ENCODE peak calls at places on chromosomes 5 and 9, in four cellular contexts. R is IMR-90, V is H1, T is mesendoderm. E is an unnamed sample.

GRCh38 chr5:140362875-140363630 is 3.1 kb downstream of the SLC4A9 start:
- DNase-seq in R (peak), V (peak), T (peak), E (peak)

GRCh38 chr5:72041643-72042042 is 65.6 kb upstream of the MAP1B start:
- DNase-seq in R (no peak), V (no peak), T (no peak), E (no peak)

GRCh38 chr5:6780802-6781391 is 67.7 kb downstream of the TENT4A start:
- DNase-seq in R (no peak), V (no peak), T (peak), E (no peak)

GRCh38 chr5:132268698-132269551 is 11.4 kb downstream of the PDLIM4 start:
- DNase-seq in R (peak), V (peak), T (no peak), E (peak)

GRCh38 chr5:137254695-137255094 is 244.4 kb downstream of the SPOCK1 start:
- DNase-seq in R (no peak), V (no peak), T (no peak), E (no peak)

GRCh38 chr9:121498487-121499176 is 1.0 kb downstream of the GGTA1 start:
- DNase-seq in R (peak), V (peak), T (peak), E (peak)

GRCh38 chr9:135126480-135127187 is 39.2 kb downstream of the OLFM1 start:
- DNase-seq in R (no peak), V (no peak), T (peak), E (no peak)

GRCh38 chr5:1010641-1011046 is 2.0 kb downstream of the NKD2 start:
- DNase-seq in R (no peak), V (no peak), T (no peak), E (no peak)

GRCh38 chr5:74974451-74975089 is 77.8 kb downstream of the GCNT4 start:
- DNase-seq in R (no peak), V (no peak), T (no peak), E (no peak)

GRCh38 chr5:114055318-114055788 is 306.5 kb upstream of the KCNN2 start:
- DNase-seq in R (peak), V (peak), T (peak), E (peak)

GRCh38 chr9:114930063-114930812 is at the start of gene TNFSF8:
- DNase-seq in R (no peak), V (no peak), T (no peak), E (no peak)

GRCh38 chr9:69601698-69602097 is 70.5 kb downstream of the APBA1 start:
- DNase-seq in R (no peak), V (no peak), T (no peak), E (no peak)

GRCh38 chr5:92492908-92493307 is 1088.1 kb downstream of the NR2F1-AS1 start:
- DNase-seq in R (no peak), V (no peak), T (no peak), E (no peak)

GRCh38 chr9:16442622-16443021 is 427.8 kb downstream of the BNC2 start:
- DNase-seq in R (peak), V (no peak), T (peak), E (peak)

GRCh38 chr5:134491841-134492442 is 33.5 kb upstream of the JADE2 start:
- DNase-seq in R (no peak), V (no peak), T (no peak), E (no peak)

GRCh38 chr5:60207031-60207430 is 313.5 kb upstream of the PDE4D start:
- DNase-seq in R (no peak), V (no peak), T (no peak), E (no peak)

GRCh38 chr9:90307177-90307833 is 335.3 kb downstream of the DIRAS2 start:
- DNase-seq in R (no peak), V (no peak), T (no peak), E (no peak)

GRCh38 chr5:161660806-161661205 is 24.7 kb upstream of the GABRA6 start:
- DNase-seq in R (no peak), V (no peak), T (no peak), E (peak)

GRCh38 chr9:80691229-80691628 is 998.1 kb downstream of the TLE1 start:
- DNase-seq in R (no peak), V (no peak), T (peak), E (no peak)

GRCh38 chr9:84216151-84216550 is 124.4 kb downstream of the SLC28A3 start:
- DNase-seq in R (peak), V (no peak), T (no peak), E (no peak)

GRCh38 chr9:77011973-77012817 is 7.3 kb upstream of the FOXB2 start:
- DNase-seq in R (peak), V (peak), T (peak), E (peak)

GRCh38 chr9:35771943-35772342 is 17.9 kb upstream of the MSMP start:
- DNase-seq in R (no peak), V (no peak), T (no peak), E (no peak)

GRCh38 chr5:8247485-8247884 is 378.5 kb downstream of the MTRR start:
- DNase-seq in R (peak), V (no peak), T (no peak), E (no peak)

GRCh38 chr5:142143878-142144277 is 35.3 kb downstream of the NDFIP1 start:
- DNase-seq in R (peak), V (no peak), T (peak), E (no peak)

GRCh38 chr9:4829956-4830355 is 37.2 kb downstream of the RCL1 start:
- DNase-seq in R (peak), V (no peak), T (no peak), E (no peak)

GRCh38 chr5:26492835-26493459 is 545.4 kb downstream of the CDH9 start:
- DNase-seq in R (no peak), V (no peak), T (peak), E (no peak)

GRCh38 chr5:59628062-59628828 is 265.3 kb downstream of the PDE4D start:
- DNase-seq in R (no peak), V (no peak), T (no peak), E (no peak)

GRCh38 chr5:16510123-16510522 is 44.5 kb upstream of the ZNF622 start:
- DNase-seq in R (no peak), V (no peak), T (no peak), E (no peak)

GRCh38 chr9:99826579-99826978 is 4.9 kb downstream of the NR4A3 start:
- DNase-seq in R (no peak), V (no peak), T (no peak), E (no peak)

GRCh38 chr9:27371382-27371781 is 74.4 kb upstream of the EQTN start:
- DNase-seq in R (no peak), V (no peak), T (peak), E (no peak)

DNA sequence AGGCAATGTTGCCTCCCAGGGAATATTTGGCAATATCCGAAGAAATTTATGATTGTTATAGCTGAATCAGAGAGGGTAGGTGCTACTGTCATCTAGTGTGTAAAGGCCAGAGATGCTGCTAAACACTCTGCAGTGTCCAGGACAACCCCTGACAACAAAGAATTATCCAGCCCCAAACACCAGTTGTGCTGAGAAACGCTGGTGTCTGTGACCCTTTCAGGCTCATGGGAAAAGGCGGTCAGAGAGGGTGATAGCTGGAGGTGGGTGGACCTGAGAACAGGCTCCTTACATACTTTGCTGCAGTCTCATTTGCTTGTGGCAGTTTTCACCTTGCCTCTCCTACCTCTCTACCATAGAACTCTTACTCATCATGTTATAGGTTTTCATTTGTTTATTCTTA is 295.3 kb upstream of the DMRT1 start:
- DNase-seq in R (no peak), V (no peak), T (peak), E (no peak)
- H2AK5ac ChIP-seq in R (no peak), V (peak), T (no peak), E (no peak)

GRCh38 chr5:175921066-175921730 is 46.9 kb downstream of the THOC3 start:
- DNase-seq in R (no peak), V (no peak), T (no peak), E (no peak)
- H3K4ac ChIP-seq in R (peak), V (no peak), T (no peak), E (no peak)

GRCh38 chr5:56183507-56183906 is 49.6 kb downstream of the ANKRD55 start:
- DNase-seq in R (peak), V (no peak), T (peak), E (no peak)
- H3K56ac ChIP-seq in R (no peak), V (no peak), T (no peak), E (no peak)

GRCh38 chr9:136656795-136657611 is 5.7 kb upstream of the EGFL7 start:
- DNase-seq in R (no peak), V (peak), T (no peak), E (no peak)

GRCh38 chr9:136658849-136659535 is 3.7 kb upstream of the EGFL7 start:
- DNase-seq in R (no peak), V (peak), T (no peak), E (no peak)

GRCh38 chr9:136659861-136660784 is 2.6 kb upstream of the EGFL7 start:
- DNase-seq in R (no peak), V (peak), T (no peak), E (no peak)

GRCh38 chr9:136656339-136656738 is 6.4 kb upstream of the EGFL7 start:
- DNase-seq in R (no peak), V (peak), T (no peak), E (no peak)

GRCh38 chr9:136657975-136658848 is 4.5 kb upstream of the EGFL7 start:
- DNase-seq in R (no peak), V (peak), T (peak), E (no peak)
- H2AK5ac ChIP-seq in R (no peak), V (no peak), T (no peak), E (no peak)

GRCh38 chr9:124941689-124942561 is 1.0 kb upstream of the GOLGA1 start:
- DNase-seq in R (peak), V (peak), T (peak), E (peak)
- H3K4ac ChIP-seq in R (peak), V (no peak), T (no peak), E (no peak)

DNA sequence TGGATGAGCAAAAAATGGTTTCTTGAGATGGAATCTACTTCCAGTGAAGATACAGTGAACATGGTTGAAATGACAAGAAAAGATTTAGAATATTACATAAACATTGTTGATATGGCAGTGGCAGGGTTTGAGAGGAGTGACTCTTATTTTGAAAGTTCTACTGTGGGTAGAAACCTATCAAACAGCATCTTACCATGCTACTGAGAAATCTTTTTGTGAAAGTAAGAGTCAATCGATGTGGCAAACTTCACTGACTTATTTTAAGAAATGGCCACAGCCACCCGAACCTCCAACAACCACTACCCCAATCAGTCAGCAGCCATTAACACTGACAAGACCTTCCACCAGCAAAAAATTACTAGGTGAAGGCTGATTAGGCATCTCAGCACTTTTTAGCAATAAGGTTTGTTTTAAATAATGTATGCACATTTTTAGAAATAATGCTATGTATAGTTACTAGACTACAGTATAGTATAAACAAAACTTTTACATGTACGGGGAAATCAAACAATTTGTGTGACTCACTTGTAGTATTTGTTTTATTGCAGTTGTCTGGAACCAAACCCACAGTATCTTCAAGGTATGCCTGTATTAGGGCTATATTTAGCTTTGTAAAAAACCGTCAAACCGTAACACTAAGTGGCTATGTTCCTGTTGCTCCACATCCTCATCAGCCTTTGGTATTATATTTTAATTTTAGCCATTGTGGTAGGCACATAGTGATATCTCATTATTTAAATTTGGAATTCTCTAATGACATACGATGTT is 30.6 kb upstream of the ADAMTS6 start:
- DNase-seq in R (peak), V (no peak), T (no peak), E (no peak)
- H3K56ac ChIP-seq in R (no peak), V (no peak), T (no peak), E (no peak)

DNA sequence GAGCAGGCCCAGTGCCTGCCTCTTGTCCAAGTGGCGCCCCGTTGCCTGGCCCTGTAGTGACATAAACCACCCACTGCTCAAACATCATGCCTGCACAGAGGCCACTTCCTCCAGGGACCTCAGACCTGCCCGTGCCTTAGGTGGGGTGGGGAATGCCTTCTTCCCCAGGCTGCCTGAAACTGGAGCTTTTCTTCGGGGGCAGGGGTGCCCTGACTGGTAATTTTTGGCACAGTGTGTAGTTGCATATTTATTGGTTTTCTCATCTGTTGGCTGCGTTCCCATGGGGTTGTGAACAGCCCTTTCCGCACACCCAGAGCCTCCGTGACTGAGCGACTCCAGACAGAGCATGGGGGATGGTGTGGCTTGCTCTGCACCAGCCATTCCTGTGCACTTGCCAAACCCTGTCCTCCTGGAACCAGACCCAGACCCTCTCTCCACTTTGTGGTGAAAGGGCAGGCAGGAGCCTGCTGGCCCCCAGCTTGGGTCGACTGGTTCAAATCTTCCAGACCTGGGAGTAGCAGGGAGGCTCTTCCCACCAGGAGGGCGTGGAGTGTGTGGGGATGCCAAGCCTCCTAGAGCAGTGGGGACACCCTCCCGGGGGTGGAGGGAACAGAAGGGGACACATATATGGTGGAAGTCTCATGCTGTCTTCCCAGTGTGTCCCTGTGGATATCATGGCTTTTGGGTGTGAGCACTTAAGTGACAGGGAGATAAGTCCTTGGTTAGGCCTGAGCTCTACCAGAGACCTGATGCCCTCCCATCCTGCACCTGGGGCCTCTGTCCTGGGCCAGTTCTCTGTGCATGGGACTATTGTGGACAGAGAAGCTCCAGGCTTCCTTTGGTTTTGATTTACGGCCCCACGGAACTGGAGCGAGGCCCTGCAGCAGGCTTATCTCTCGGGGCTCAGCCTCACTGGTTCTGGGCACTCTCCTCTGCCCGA is 39.6 kb downstream of the WNK2 start:
- DNase-seq in R (peak), V (no peak), T (no peak), E (no peak)
- H2AK5ac ChIP-seq in R (no peak), V (no peak), T (no peak), E (no peak)

GRCh38 chr9:113399646-113400200 is 1.4 kb downstream of the ALAD start:
- DNase-seq in R (no peak), V (no peak), T (peak), E (no peak)
- H3K4ac ChIP-seq in R (no peak), V (no peak), T (no peak), E (no peak)

E was measured in H9.